ENCODE peak calls at places on chromosome 16, in eight cellular contexts. W is mammary epithelial cell, F is keratinocyte, B is neuronal stem cell, P is HCT116, T is trophoblast cell, I is neural progenitor cell, M is mesendoderm. G is an unnamed sample.
A peak's percentile ranks its signal among the peaks of the same experiment; 100 is the strongest.

GRCh38 chr16:89408315-89408714 is 82.0 kb downstream of the ANKRD11 start:
- DNase-seq in P (no peak), I (no peak), M (no peak), F (no peak), T (no peak), B (no peak), W (no peak), G (no peak)

GRCh38 chr16:57955572-57955971 is 15.4 kb downstream of the CNGB1 start:
- DNase-seq in W (peak; percentile 63), I (no peak), F (no peak), P (no peak), B (no peak), M (no peak), T (no peak), G (no peak)

GRCh38 chr16:5015351-5015750 is 18.4 kb downstream of the NAGPA start:
- DNase-seq in T (no peak), P (no peak), M (peak; percentile 9), B (no peak), F (no peak), W (no peak), I (no peak), G (no peak)

GRCh38 chr16:83609178-83609577 is 198.6 kb upstream of the HSBP1 start:
- DNase-seq in W (no peak), M (no peak), P (no peak), T (peak; percentile 4), F (no peak), I (no peak), B (no peak), G (no peak)

GRCh38 chr16:6611535-6611934 is 721.1 kb upstream of the RBFOX1 start:
- DNase-seq in B (no peak), T (no peak), I (peak; percentile 27), P (no peak), F (no peak), W (no peak), M (peak; percentile 60), G (no peak)

GRCh38 chr16:77297996-77298637 is 98.9 kb downstream of the SYCE1L start:
- DNase-seq in B (no peak), F (no peak), T (peak; percentile 39), I (no peak), P (no peak), W (peak; percentile 24), M (no peak), G (no peak)

GRCh38 chr16:81424761-81425160 is 19.8 kb upstream of the CMIP start:
- DNase-seq in P (no peak), T (peak; percentile 21), M (peak; percentile 51), B (no peak), F (no peak), W (peak; percentile 80), I (no peak), G (no peak)

GRCh38 chr16:65249768-65250167 is 127.9 kb upstream of the CDH11 start:
- DNase-seq in T (no peak), B (no peak), M (peak; percentile 78), W (no peak), P (no peak), F (no peak), I (no peak), G (no peak)

GRCh38 chr16:83441523-83441922 is 366.3 kb upstream of the HSBP1 start:
- DNase-seq in F (no peak), I (no peak), W (peak; percentile 36), M (no peak), T (no peak), B (no peak), P (no peak), G (no peak)

GRCh38 chr16:4176794-4177438 is 60.7 kb upstream of the ADCY9 start:
- DNase-seq in F (no peak), W (peak; percentile 66), I (no peak), P (peak; percentile 45), M (peak; percentile 12), T (no peak), B (no peak), G (no peak)

GRCh38 chr16:81251871-81252270 is 13.4 kb downstream of the BCO1 start:
- DNase-seq in I (no peak), T (peak; percentile 54), W (no peak), M (peak; percentile 45), F (no peak), P (no peak), B (no peak), G (no peak)

GRCh38 chr16:2743007-2743810 is 9.2 kb upstream of the SRRM2 start:
- DNase-seq in T (no peak), I (no peak), P (no peak), F (no peak), B (no peak), M (no peak), W (no peak), G (no peak)

GRCh38 chr16:11547517-11547916 is 39.2 kb downstream of the LITAF start:
- DNase-seq in P (no peak), T (no peak), F (no peak), B (no peak), M (no peak), I (no peak), W (no peak), G (no peak)

GRCh38 chr16:1152651-1153259 is at the start of gene CACNA1H:
- DNase-seq in W (no peak), P (no peak), F (no peak), B (peak; percentile 68), T (no peak), M (peak; percentile 37), I (peak; percentile 86), G (no peak)

GRCh38 chr16:88523381-88524159 is 46.6 kb upstream of the ZC3H18 start:
- DNase-seq in F (no peak), P (no peak), W (no peak), B (no peak), M (no peak), T (no peak), I (no peak), G (no peak)

GRCh38 chr16:8962393-8963009 is 1.2 kb downstream of the USP7 start:
- DNase-seq in F (no peak), T (peak; percentile 53), M (peak; percentile 39), P (no peak), I (peak; percentile 64), W (peak; percentile 43), B (no peak), G (no peak)

DNA sequence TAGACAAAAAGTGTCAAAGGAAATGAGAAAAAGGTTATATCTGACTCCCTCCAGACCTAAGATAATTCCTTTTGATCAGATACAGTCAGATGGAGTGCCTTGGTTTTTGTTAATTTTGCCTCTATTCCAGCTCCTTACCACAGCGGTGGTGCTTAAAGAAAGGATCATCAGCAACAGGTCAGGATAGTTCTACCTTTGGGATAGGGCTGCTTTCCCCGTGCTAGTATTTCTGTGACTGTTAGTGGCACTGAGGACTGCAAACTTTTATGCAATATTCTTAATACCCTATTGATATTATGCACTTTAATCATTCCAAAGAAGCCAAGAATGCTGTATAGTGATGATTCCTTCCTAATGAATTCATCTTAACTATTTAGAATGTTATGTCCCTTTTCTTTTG is 24.5 kb downstream of the NQO1 start:
- DNase-seq in B (no peak), M (no peak), T (no peak), W (no peak), P (no peak), F (no peak), I (no peak), G (no peak)
- H3K27ac ChIP-seq in B (no peak overlapping the region), M (no peak overlapping the region), T (no peak overlapping the region), W (no peak overlapping the region), P (no peak overlapping the region), F (no peak overlapping the region), I (no peak overlapping the region), G (no peak overlapping the region)

GRCh38 chr16:56625943-56626654 is 518 bp downstream of the MT1E start:
- DNase-seq in T (no peak), W (no peak), M (no peak), B (no peak), P (no peak), I (no peak), F (no peak), G (no peak)

GRCh38 chr16:56625140-56625942 is at the start of gene MT1E:
- DNase-seq in F (no peak), B (no peak), I (peak; percentile 71), W (peak; percentile 74), M (peak; percentile 70), T (peak; percentile 88), P (peak; percentile 77), G (no peak)

GRCh38 chr16:56628486-56629035 is 3.0 kb downstream of the MT1E start:
- DNase-seq in B (no peak), F (no peak), W (no peak), M (no peak), P (no peak), I (no peak), T (no peak), G (no peak)

GRCh38 chr16:56629531-56629930 is 2.9 kb upstream of the MT1M start:
- DNase-seq in I (no peak), B (no peak), P (no peak), F (no peak), M (no peak), T (no peak), W (no peak), G (no peak)

DNA sequence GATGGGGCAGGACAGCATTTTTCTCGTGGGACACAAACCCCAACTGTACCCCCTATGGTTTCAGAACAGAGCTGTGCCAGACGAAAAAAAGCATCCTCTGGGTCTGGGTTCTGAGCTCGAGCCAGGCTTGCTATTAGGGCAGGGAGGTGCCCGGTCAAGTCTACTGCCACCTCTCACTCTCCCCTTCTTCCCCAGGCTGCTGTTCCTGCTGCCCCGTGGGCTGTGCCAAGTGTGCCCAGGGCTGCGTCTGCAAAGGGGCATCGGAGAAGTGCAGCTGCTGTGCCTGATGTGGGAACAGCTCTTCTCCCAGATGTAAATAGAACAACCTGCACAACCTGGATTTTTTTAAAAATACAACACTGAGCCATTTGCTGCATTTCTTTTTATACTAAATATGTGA is 1.1 kb downstream of the MT1E start:
- DNase-seq in W (no peak), F (no peak), B (no peak), T (no peak), P (no peak), I (no peak), M (no peak), G (no peak)
- H3K4me3 ChIP-seq in W (peak overlapping the region; percentile 70), F (peak overlapping the region; percentile 78), B (no peak overlapping the region), T (no peak overlapping the region), P (peak overlapping the region; percentile 72), I (no peak overlapping the region), M (no peak overlapping the region), G (no peak overlapping the region)

GRCh38 chr16:74695450-74696422 is 4.9 kb downstream of the MLKL start:
- DNase-seq in M (peak; percentile 94), W (peak; percentile 83), T (peak; percentile 86), I (peak; percentile 88), B (peak; percentile 63), F (peak; percentile 61), P (peak; percentile 88), G (peak; percentile 24)

GRCh38 chr16:74700206-74701040 is at the start of gene MLKL:
- DNase-seq in W (peak; percentile 26), P (peak; percentile 31), M (peak; percentile 25), B (no peak), I (peak; percentile 53), F (no peak), T (peak; percentile 50), G (no peak)

GRCh38 chr16:74698220-74698619 is 2.4 kb downstream of the MLKL start:
- DNase-seq in I (no peak), M (no peak), F (no peak), B (no peak), P (no peak), W (peak; percentile 16), T (no peak), G (no peak)

GRCh38 chr16:74699666-74700065 is 996 bp downstream of the MLKL start:
- DNase-seq in I (no peak), T (no peak), F (no peak), P (no peak), M (no peak), W (no peak), B (no peak), G (no peak)
- H3K9ac ChIP-seq in I (no peak overlapping the region), T (no peak overlapping the region), F (peak overlapping the region; percentile 89), P (peak overlapping the region; percentile 82), M (no peak overlapping the region), W (peak overlapping the region; percentile 81), B (no peak overlapping the region), G (no peak overlapping the region)

GRCh38 chr16:85306793-85307551 is 194.7 kb upstream of the CIBAR2 start:
- DNase-seq in T (no peak), W (no peak), M (no peak), I (no peak), B (no peak), F (no peak), P (no peak), G (no peak)
- H3K27ac ChIP-seq in T (no peak overlapping the region), W (no peak overlapping the region), M (no peak overlapping the region), I (no peak overlapping the region), B (no peak overlapping the region), F (no peak overlapping the region), P (peak overlapping the region; percentile 29), G (no peak overlapping the region)

G was measured in SK-N-MC.